ENCODE peak calls at places on chromosome 12, in six cellular contexts. Z is CD4-positive, alpha-beta memory T cell; B is stomach; J is stimulated activated CD4-positive, alpha-beta T cell treated with anti-CD3 and anti-CD28 coated beads, Interleukin-1b, Interleukin-23, amount 100 ng/mL, for 24 hours; H is activated gamma-delta T cell treated with anti-CD3 and anti-CD28 coated beads, Interleukin-2, amount 50 U/mL, for 16 hours; M is activated CD4-positive, CD25-positive, alpha-beta regulatory T cell. S is an unnamed sample.

GRCh38 chr12:26798013-26798412 is 35.0 kb downstream of the ITPR2 start:
- DNase-seq in Z (no peak), B (no peak), J (no peak), H (no peak), M (no peak), S (no peak)

GRCh38 chr12:24972078-24972477 is 23.2 kb upstream of the BCAT1 start:
- DNase-seq in Z (no peak), B (no peak), J (no peak), H (no peak), M (no peak), S (no peak)

GRCh38 chr12:10301103-10301502 is 6.6 kb upstream of the KLRD1 start:
- DNase-seq in Z (no peak), B (no peak), J (no peak), H (no peak), M (no peak), S (no peak)

GRCh38 chr12:43836455-43836989 is 641 bp downstream of the TMEM117 start:
- DNase-seq in Z (peak; percentile 14), B (no peak), J (no peak), H (no peak), M (no peak), S (no peak)

GRCh38 chr12:64186789-64187188 is 35.3 kb downstream of the KICS2 start:
- DNase-seq in Z (no peak), B (no peak), J (no peak), H (no peak), M (no peak), S (no peak)

GRCh38 chr12:40692617-40693502 is 621 bp downstream of the CNTN1 start:
- DNase-seq in Z (no peak), B (no peak), J (no peak), H (no peak), M (no peak), S (no peak)

GRCh38 chr12:45789025-45789424 is 59.5 kb downstream of the ARID2 start:
- DNase-seq in Z (no peak), B (no peak), J (no peak), H (no peak), M (no peak), S (no peak)

GRCh38 chr12:116646901-116647300 is 87.7 kb downstream of the MAP1LC3B2 start:
- DNase-seq in Z (no peak), B (no peak), J (no peak), H (no peak), M (no peak), S (no peak)

GRCh38 chr12:124446364-124446763 is 121.0 kb downstream of the NCOR2 start:
- DNase-seq in Z (no peak), B (no peak), J (no peak), H (no peak), M (no peak), S (no peak)